ENCODE peak calls at places on chromosomes 13 and 19, in six cellular contexts. T is activated naive CD4-positive, alpha-beta T cell; A is lung; H is activated effector memory CD4-positive, alpha-beta T cell treated with anti-CD3 and anti-CD28 coated beads, Interleukin-2, amount 50 U/mL, for 16 hours; O is DMS153; R is caudate nucleus. Z is an unnamed sample.

GRCh38 chr19:28463493-28464053 is 749.4 kb downstream of the UQCRFS1 start:
- DNase-seq in O (no peak), T (no peak), H (no peak), R (no peak), A (no peak), Z (no peak)

GRCh38 chr13:33185853-33186252 is 99.7 kb downstream of the STARD13 start:
- DNase-seq in R (no peak), O (no peak), H (no peak), A (no peak), T (no peak), Z (no peak)

GRCh38 chr13:105838231-105838630 is 697.2 kb downstream of the EFNB2 start:
- DNase-seq in A (no peak), O (no peak), R (no peak), T (no peak), H (no peak), Z (no peak)

GRCh38 chr13:70568571-70568970 is 460.3 kb upstream of the KLHL1 start:
- DNase-seq in H (no peak), R (no peak), A (no peak), O (no peak), T (no peak), Z (peak)

GRCh38 chr19:14337510-14337909 is 43.7 kb upstream of the ADGRE5 start:
- DNase-seq in A (no peak), O (no peak), T (no peak), R (no peak), H (peak), Z (no peak)

GRCh38 chr13:20534038-20534608 is 8.5 kb upstream of the CRYL1 start:
- DNase-seq in T (no peak), R (no peak), O (no peak), H (no peak), A (no peak), Z (no peak)

GRCh38 chr19:12937243-12938053 is 961 bp upstream of the CALR start:
- DNase-seq in H (no peak), R (no peak), O (peak), A (no peak), T (no peak), Z (no peak)

GRCh38 chr19:16514383-16515019 is 18.3 kb downstream of the C19orf44 start:
- DNase-seq in T (no peak), H (no peak), R (no peak), A (no peak), O (no peak), Z (no peak)

GRCh38 chr13:54945978-54946377 is 1917.4 kb downstream of the OLFM4 start:
- DNase-seq in H (no peak), O (no peak), A (no peak), T (no peak), R (no peak), Z (no peak)

GRCh38 chr19:35559281-35559659 is 4.2 kb downstream of the ATP4A start:
- DNase-seq in H (no peak), R (no peak), A (no peak), T (no peak), O (no peak), Z (no peak)

GRCh38 chr19:18477042-18477760 is 39.3 kb upstream of the ISYNA1 start:
- DNase-seq in A (no peak), T (no peak), O (no peak), R (no peak), H (no peak), Z (no peak)

GRCh38 chr19:17681505-17682125 is 6.5 kb downstream of the UNC13A start:
- DNase-seq in O (no peak), A (no peak), H (peak), R (no peak), T (peak), Z (no peak)

GRCh38 chr19:19269952-19270694 is 3.0 kb downstream of the TM6SF2 start:
- DNase-seq in O (no peak), H (no peak), A (no peak), R (no peak), T (no peak), Z (no peak)

GRCh38 chr13:99417821-99418662 is 83.2 kb upstream of the TM9SF2 start:
- DNase-seq in O (no peak), A (no peak), R (no peak), H (peak), T (no peak), Z (no peak)

GRCh38 chr19:38055040-38055439 is 148.0 kb downstream of the SIPA1L3 start:
- DNase-seq in T (no peak), H (no peak), A (no peak), R (no peak), O (no peak), Z (no peak)

GRCh38 chr13:24328145-24328544 is 18.8 kb downstream of the C1QTNF9 start:
- DNase-seq in T (no peak), A (no peak), H (no peak), O (no peak), R (no peak), Z (no peak)

GRCh38 chr19:35714601-35715354 is 3.0 kb upstream of the KMT2B start:
- DNase-seq in H (no peak), O (no peak), A (no peak), R (no peak), T (no peak), Z (no peak)

GRCh38 chr13:47399599-47399998 is 502.7 kb upstream of the HTR2A start:
- DNase-seq in A (no peak), T (no peak), O (no peak), H (no peak), R (no peak), Z (no peak)

GRCh38 chr19:3670796-3671679 is 29.2 kb downstream of the PIP5K1C start:
- DNase-seq in O (no peak), R (no peak), H (peak), T (no peak), A (peak), Z (no peak)

GRCh38 chr13:26488236-26489028 is 69.1 kb upstream of the WASF3 start:
- DNase-seq in A (no peak), T (no peak), O (no peak), R (no peak), H (no peak), Z (no peak)

GRCh38 chr19:48329167-48329891 is 4.0 kb downstream of the EMP3 start:
- DNase-seq in H (peak), O (no peak), R (no peak), T (no peak), A (no peak), Z (no peak)

GRCh38 chr13:41017153-41017552 is 2.0 kb downstream of the ELF1 start:
- DNase-seq in R (no peak), O (no peak), T (no peak), A (no peak), H (peak), Z (peak)

GRCh38 chr13:39106216-39106995 is 68.2 kb downstream of the NHLRC3 start:
- DNase-seq in H (no peak), A (no peak), O (peak), T (no peak), R (no peak), Z (no peak)

GRCh38 chr19:30149300-30149699 is 207.3 kb downstream of the URI1 start:
- DNase-seq in T (no peak), O (no peak), R (no peak), A (no peak), H (no peak), Z (no peak)

GRCh38 chr19:5321851-5322681 is 18.5 kb downstream of the PTPRS start:
- DNase-seq in H (no peak), T (peak), R (no peak), O (no peak), A (no peak), Z (no peak)

GRCh38 chr19:31553112-31553843 is 204.0 kb upstream of the TSHZ3 start:
- DNase-seq in H (no peak), R (no peak), T (no peak), O (no peak), A (no peak), Z (no peak)

GRCh38 chr19:54541712-54542111 is 31.9 kb upstream of the LILRA2 start:
- DNase-seq in A (no peak), R (no peak), O (no peak), T (no peak), H (no peak), Z (no peak)

GRCh38 chr13:74132152-74132767 is 1.9 kb downstream of the KLF12 start:
- DNase-seq in T (no peak), H (peak), R (no peak), A (no peak), O (no peak), Z (peak)

GRCh38 chr13:46181799-46182490 is at the start of gene LCP1:
- DNase-seq in A (peak), O (no peak), H (peak), R (no peak), T (peak), Z (no peak)

GRCh38 chr19:33947565-33947964 is 150.9 kb downstream of the KCTD15 start:
- DNase-seq in A (no peak), T (no peak), H (no peak), R (no peak), O (no peak), Z (no peak)

GRCh38 chr13:95530178-95530577 is 22.3 kb upstream of the CLDN10 start:
- DNase-seq in O (peak), H (no peak), T (no peak), R (no peak), A (peak), Z (no peak)

GRCh38 chr13:50760751-50761150 is 82.7 kb downstream of the DLEU7 start:
- DNase-seq in O (no peak), R (no peak), H (no peak), A (no peak), T (no peak), Z (no peak)

GRCh38 chr13:112725346-112726017 is 35.6 kb downstream of the ATP11A start:
- DNase-seq in T (no peak), O (peak), H (no peak), R (no peak), A (no peak), Z (no peak)

GRCh38 chr13:45728759-45729158 is 26.6 kb downstream of the CBY2 start:
- DNase-seq in R (no peak), O (no peak), H (no peak), A (no peak), T (no peak), Z (no peak)

Z was measured in midbrain.